ENCODE peak calls at places on chromosomes 5 and 9, in five cellular contexts. One of them, this sample, is unnamed.

GRCh38 chr9:107284636-107285035 is 1.6 kb downstream of the RAD23B start:
- DNase-seq in fibroblast of lung: no peak
- DNase-seq in A673: no peak
- DNase-seq in dorsolateral prefrontal cortex: no peak
- DNase-seq in GM12878: no peak
- DNase-seq in this sample: no peak

GRCh38 chr9:2053883-2054845 is 39.0 kb downstream of the SMARCA2 start:
- DNase-seq in fibroblast of lung: peak; percentile 70
- DNase-seq in A673: peak; percentile 5
- DNase-seq in dorsolateral prefrontal cortex: peak; percentile 52
- DNase-seq in GM12878: peak; percentile 95
- DNase-seq in this sample: peak; percentile 44

GRCh38 chr5:130425405-130425804 is 521.1 kb downstream of the CHSY3 start:
- DNase-seq in fibroblast of lung: no peak
- DNase-seq in A673: no peak
- DNase-seq in dorsolateral prefrontal cortex: no peak
- DNase-seq in GM12878: no peak
- DNase-seq in this sample: no peak

GRCh38 chr9:126504086-126504976 is 109.4 kb upstream of the LMX1B start:
- DNase-seq in fibroblast of lung: no peak
- DNase-seq in A673: no peak
- DNase-seq in dorsolateral prefrontal cortex: no peak
- DNase-seq in GM12878: no peak
- DNase-seq in this sample: no peak

GRCh38 chr5:82332064-82332855 is 54.1 kb upstream of the RPS23 start:
- DNase-seq in fibroblast of lung: no peak
- DNase-seq in A673: no peak
- DNase-seq in dorsolateral prefrontal cortex: no peak
- DNase-seq in GM12878: no peak
- DNase-seq in this sample: no peak

GRCh38 chr9:76761448-76761847 is 2.8 kb upstream of the PCA3 start:
- DNase-seq in fibroblast of lung: peak; percentile 20
- DNase-seq in A673: peak; percentile 2
- DNase-seq in dorsolateral prefrontal cortex: no peak
- DNase-seq in GM12878: no peak
- DNase-seq in this sample: no peak

GRCh38 chr5:180555168-180555921 is 36.0 kb downstream of the SCGB3A1 start:
- DNase-seq in fibroblast of lung: peak; percentile 86
- DNase-seq in A673: no peak
- DNase-seq in dorsolateral prefrontal cortex: no peak
- DNase-seq in GM12878: no peak
- DNase-seq in this sample: no peak

GRCh38 chr9:124782661-124783574 is 6.0 kb downstream of the OLFML2A start:
- DNase-seq in fibroblast of lung: no peak
- DNase-seq in A673: no peak
- DNase-seq in dorsolateral prefrontal cortex: peak; percentile 21
- DNase-seq in GM12878: no peak
- DNase-seq in this sample: no peak

GRCh38 chr5:161676109-161676508 is 9.4 kb upstream of the GABRA6 start:
- DNase-seq in fibroblast of lung: no peak
- DNase-seq in A673: peak; percentile 13
- DNase-seq in dorsolateral prefrontal cortex: no peak
- DNase-seq in GM12878: peak; percentile 1
- DNase-seq in this sample: no peak

DNA sequence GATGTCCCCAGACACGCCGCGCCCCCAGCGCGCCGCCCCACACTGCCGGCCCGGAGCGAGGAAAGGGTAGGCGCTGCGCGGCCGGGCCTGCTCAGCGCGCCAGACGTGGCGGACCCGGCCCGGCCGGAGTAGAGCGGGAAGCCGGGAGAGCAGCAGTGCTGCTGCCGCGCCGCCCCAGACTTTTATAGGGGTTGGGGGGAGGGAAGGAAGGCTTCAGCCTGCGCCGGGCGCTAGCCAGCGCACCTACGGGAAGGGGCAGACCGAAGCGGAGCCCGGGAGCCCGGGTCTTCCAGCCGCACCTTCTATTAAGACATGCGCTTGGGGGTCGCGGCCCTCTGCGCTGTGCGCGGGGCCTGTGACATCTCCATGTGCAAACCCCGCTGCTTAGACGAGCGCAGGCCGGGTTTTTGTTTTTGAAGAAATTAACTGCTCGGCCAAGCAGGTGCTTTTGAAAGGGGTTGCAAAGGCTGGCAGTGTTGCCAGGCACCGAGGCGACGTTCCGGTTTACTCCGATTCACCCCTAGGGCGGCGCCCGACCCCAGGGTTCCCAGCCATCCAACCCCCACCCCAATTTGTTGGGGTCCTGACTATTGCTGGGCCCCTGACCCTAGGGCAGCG is 361 bp upstream of the PAX5 start:
- DNase-seq in fibroblast of lung: no peak
- DNase-seq in A673: no peak
- DNase-seq in dorsolateral prefrontal cortex: no peak
- DNase-seq in GM12878: no peak
- DNase-seq in this sample: no peak
- H3K4me3 ChIP-seq in fibroblast of lung: no peak overlapping the region
- H3K4me3 ChIP-seq in A673: peak overlapping the region; percentile 29
- H3K4me3 ChIP-seq in dorsolateral prefrontal cortex: peak overlapping the region; percentile 17
- H3K4me3 ChIP-seq in GM12878: peak overlapping the region; percentile 96
- H3K4me3 ChIP-seq in this sample: no peak overlapping the region

GRCh38 chr9:84439253-84439652 is 98.7 kb upstream of the SLC28A3 start:
- DNase-seq in fibroblast of lung: peak; percentile 36
- DNase-seq in A673: peak; percentile 2
- DNase-seq in dorsolateral prefrontal cortex: no peak
- DNase-seq in GM12878: no peak
- DNase-seq in this sample: no peak
- TF ChIP-seq CTCF in fibroblast of lung: no peak
- TF ChIP-seq CTCF in A673: no peak
- TF ChIP-seq CTCF in dorsolateral prefrontal cortex: no peak
- TF ChIP-seq CTCF in GM12878: no peak
- TF ChIP-seq CTCF in this sample: no peak

GRCh38 chr9:133368249-133368881 is 7.5 kb downstream of the SURF4 start:
- DNase-seq in fibroblast of lung: no peak
- DNase-seq in A673: peak; percentile 20
- DNase-seq in dorsolateral prefrontal cortex: no peak
- DNase-seq in GM12878: no peak
- DNase-seq in this sample: no peak
- H3K4me3 ChIP-seq in fibroblast of lung: no peak overlapping the region
- H3K4me3 ChIP-seq in A673: no peak overlapping the region
- H3K4me3 ChIP-seq in dorsolateral prefrontal cortex: no peak overlapping the region
- H3K4me3 ChIP-seq in GM12878: no peak overlapping the region
- H3K4me3 ChIP-seq in this sample: no peak overlapping the region

GRCh38 chr9:19922476-19923118 is 133.8 kb upstream of the SLC24A2 start:
- DNase-seq in fibroblast of lung: peak; percentile 72
- DNase-seq in A673: peak; percentile 70
- DNase-seq in dorsolateral prefrontal cortex: peak; percentile 63
- DNase-seq in GM12878: no peak
- DNase-seq in this sample: peak; percentile 10
- TF ChIP-seq CTCF in fibroblast of lung: peak; percentile 86
- TF ChIP-seq CTCF in A673: peak; percentile 51
- TF ChIP-seq CTCF in dorsolateral prefrontal cortex: peak; percentile 87
- TF ChIP-seq CTCF in GM12878: peak; percentile 32
- TF ChIP-seq CTCF in this sample: peak; percentile 63

GRCh38 chr5:59744531-59744992 is 149.0 kb downstream of the PDE4D start:
- DNase-seq in fibroblast of lung: peak; percentile 74
- DNase-seq in A673: no peak
- DNase-seq in dorsolateral prefrontal cortex: no peak
- DNase-seq in GM12878: no peak
- DNase-seq in this sample: no peak
- H3K4me3 ChIP-seq in fibroblast of lung: no peak overlapping the region
- H3K4me3 ChIP-seq in A673: no peak overlapping the region
- H3K4me3 ChIP-seq in dorsolateral prefrontal cortex: no peak overlapping the region
- H3K4me3 ChIP-seq in GM12878: no peak overlapping the region
- H3K4me3 ChIP-seq in this sample: no peak overlapping the region

GRCh38 chr5:172868924-172869565 is 35.0 kb downstream of the ERGIC1 start:
- DNase-seq in fibroblast of lung: peak; percentile 96
- DNase-seq in A673: no peak
- DNase-seq in dorsolateral prefrontal cortex: peak; percentile 79
- DNase-seq in GM12878: no peak
- DNase-seq in this sample: peak; percentile 74
- TF ChIP-seq CTCF in fibroblast of lung: peak; percentile 41
- TF ChIP-seq CTCF in A673: no peak
- TF ChIP-seq CTCF in dorsolateral prefrontal cortex: peak; percentile 44
- TF ChIP-seq CTCF in GM12878: no peak
- TF ChIP-seq CTCF in this sample: peak; percentile 47

DNA sequence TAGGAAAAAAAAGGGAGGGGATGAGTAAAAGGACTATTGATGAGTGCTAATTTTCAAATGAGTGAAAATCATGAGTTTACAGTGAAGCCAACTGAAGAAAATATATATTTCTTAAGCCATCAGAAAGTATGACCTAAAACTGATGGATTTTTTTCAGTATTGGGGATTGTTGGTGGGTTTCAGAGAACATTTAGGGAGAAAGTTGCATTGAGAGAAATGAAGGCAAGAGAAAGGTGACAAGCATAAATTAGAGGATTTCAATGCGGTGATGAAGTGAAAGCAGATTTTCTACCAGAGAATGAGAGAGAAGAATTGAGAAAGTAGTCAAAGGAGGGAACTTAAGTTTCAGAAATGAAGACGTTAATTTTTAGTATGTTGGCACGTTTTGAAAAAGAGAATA is 8.5 kb upstream of the SNX24 start:
- DNase-seq in fibroblast of lung: no peak
- DNase-seq in A673: no peak
- DNase-seq in dorsolateral prefrontal cortex: no peak
- DNase-seq in GM12878: no peak
- DNase-seq in this sample: no peak
- H3K4me3 ChIP-seq in fibroblast of lung: no peak overlapping the region
- H3K4me3 ChIP-seq in A673: no peak overlapping the region
- H3K4me3 ChIP-seq in dorsolateral prefrontal cortex: no peak overlapping the region
- H3K4me3 ChIP-seq in GM12878: no peak overlapping the region
- H3K4me3 ChIP-seq in this sample: no peak overlapping the region

DNA sequence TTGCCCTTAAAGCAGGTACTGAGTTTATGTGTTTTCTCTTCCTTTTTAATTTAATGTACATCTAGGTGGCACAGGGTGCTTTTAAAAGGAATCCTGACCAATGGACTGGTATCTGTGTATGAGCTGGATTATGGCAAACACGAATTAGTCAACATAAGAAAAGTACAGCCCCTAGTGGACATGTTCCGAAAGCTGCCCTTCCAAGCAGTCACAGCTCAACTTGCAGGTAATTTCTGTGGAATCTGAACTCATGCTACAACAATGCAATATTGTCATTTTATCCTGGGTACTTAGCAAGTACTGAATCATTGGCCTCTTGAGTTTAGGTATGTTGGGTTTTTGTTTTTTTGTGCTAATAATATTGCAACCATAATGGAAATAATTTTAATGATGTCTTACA is 14.4 kb upstream of the TMOD1 start:
- DNase-seq in fibroblast of lung: no peak
- DNase-seq in A673: peak; percentile 14
- DNase-seq in dorsolateral prefrontal cortex: no peak
- DNase-seq in GM12878: no peak
- DNase-seq in this sample: no peak
- TF ChIP-seq CTCF in fibroblast of lung: no peak
- TF ChIP-seq CTCF in A673: peak; percentile 50
- TF ChIP-seq CTCF in dorsolateral prefrontal cortex: no peak
- TF ChIP-seq CTCF in GM12878: no peak
- TF ChIP-seq CTCF in this sample: peak; percentile 43

GRCh38 chr5:57417981-57418380 is 64.6 kb downstream of the ACTBL2 start:
- DNase-seq in fibroblast of lung: no peak
- DNase-seq in A673: no peak
- DNase-seq in dorsolateral prefrontal cortex: no peak
- DNase-seq in GM12878: no peak
- DNase-seq in this sample: no peak
- H3K4me3 ChIP-seq in fibroblast of lung: no peak overlapping the region
- H3K4me3 ChIP-seq in A673: no peak overlapping the region
- H3K4me3 ChIP-seq in dorsolateral prefrontal cortex: no peak overlapping the region
- H3K4me3 ChIP-seq in GM12878: no peak overlapping the region
- H3K4me3 ChIP-seq in this sample: no peak overlapping the region

DNA sequence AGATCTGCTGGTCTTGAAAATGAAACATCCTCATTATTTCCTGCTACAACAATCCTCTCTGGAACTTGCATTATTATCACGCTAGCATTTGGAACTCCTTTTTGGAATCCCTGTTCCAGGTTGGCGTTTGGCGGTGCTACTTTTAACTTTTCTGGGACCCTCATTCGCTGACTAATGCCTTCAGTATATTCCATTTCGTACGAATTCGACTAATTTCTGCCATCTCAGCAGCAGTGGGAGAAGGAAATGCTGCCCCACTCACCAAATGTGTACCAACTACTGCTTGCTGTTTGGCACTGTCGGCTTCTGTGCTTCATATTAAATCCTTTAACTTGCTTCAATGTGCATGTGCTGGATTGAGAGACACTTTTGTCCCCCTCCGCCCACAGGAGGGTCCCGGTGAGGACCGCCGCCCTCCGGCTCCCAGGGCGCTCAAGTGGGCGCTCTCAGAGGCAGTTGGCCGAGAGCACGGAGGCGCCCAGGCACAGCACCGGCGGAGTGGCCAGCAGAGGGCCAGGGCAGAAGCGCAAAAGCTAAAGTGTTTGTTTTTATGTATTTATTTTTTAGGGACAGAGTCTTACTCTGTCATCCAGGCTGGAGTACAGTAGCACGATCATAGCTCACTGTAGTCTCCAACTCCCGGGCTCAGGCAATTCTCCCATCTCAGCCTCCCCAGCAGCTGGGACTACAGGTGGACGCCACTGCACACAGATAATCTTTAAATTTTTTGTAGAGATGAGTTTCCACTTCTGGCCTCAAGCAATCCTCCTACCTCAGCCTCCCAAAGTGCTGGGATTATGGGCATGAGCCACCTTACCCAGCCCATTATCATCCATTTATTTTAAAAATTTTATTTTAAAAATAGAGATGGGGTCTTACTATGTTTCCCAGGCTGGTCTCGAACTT is 11.9 kb downstream of the PDE6A start:
- DNase-seq in fibroblast of lung: no peak
- DNase-seq in A673: no peak
- DNase-seq in dorsolateral prefrontal cortex: no peak
- DNase-seq in GM12878: no peak
- DNase-seq in this sample: no peak
- TF ChIP-seq CTCF in fibroblast of lung: peak; percentile 35
- TF ChIP-seq CTCF in A673: peak; percentile 23
- TF ChIP-seq CTCF in dorsolateral prefrontal cortex: peak; percentile 16
- TF ChIP-seq CTCF in GM12878: no peak
- TF ChIP-seq CTCF in this sample: peak; percentile 75

This sample was measured in AG09309.